ENCODE peak calls at places on chromosome 21, in six cellular contexts. S, L, N, B, M and Q are unnamed samples.

GRCh38 chr21:31248598-31248997 is 95.5 kb downstream of the TIAM1 start:
- DNase-seq in N (no peak), B (no peak), S (no peak), L (no peak), M (no peak), Q (no peak)

GRCh38 chr21:28884481-28884880 is 108.2 kb downstream of the LTN1 start:
- DNase-seq in S (no peak), B (no peak), M (no peak), N (no peak), L (no peak), Q (no peak)

GRCh38 chr21:39079617-39080016 is 103.6 kb downstream of the PSMG1 start:
- DNase-seq in L (peak; percentile 96), N (no peak), B (no peak), S (no peak), M (peak; percentile 95), Q (peak; percentile 73)

GRCh38 chr21:8998946-8999681 is 1522.3 kb upstream of the TPTE start:
- DNase-seq in B (no peak), N (no peak), S (no peak), M (no peak), L (no peak), Q (no peak)

GRCh38 chr21:37688952-37689659 is 227.2 kb downstream of the KCNJ6 start:
- DNase-seq in M (no peak), B (no peak), N (no peak), L (no peak), S (no peak), Q (no peak)

GRCh38 chr21:42227909-42228708 is 9.2 kb downstream of the ABCG1 start:
- DNase-seq in S (peak; percentile 32), L (peak; percentile 93), B (peak; percentile 64), N (peak; percentile 86), M (peak; percentile 95), Q (no peak)

GRCh38 chr21:29360799-29361765 is 62.4 kb downstream of the BACH1 start:
- DNase-seq in B (no peak), N (no peak), S (no peak), L (no peak), M (no peak), Q (no peak)

GRCh38 chr21:16572032-16572431 is 842.2 kb downstream of the USP25 start:
- DNase-seq in B (no peak), S (no peak), M (no peak), N (no peak), L (no peak), Q (no peak)

GRCh38 chr21:28104346-28104745 is 888.3 kb downstream of the LTN1 start:
- DNase-seq in N (no peak), M (no peak), S (no peak), B (no peak), L (no peak), Q (no peak)

GRCh38 chr21:36698160-36699025 is 522 bp upstream of the SIM2 start:
- DNase-seq in M (peak; percentile 74), L (no peak), N (no peak), S (no peak), B (peak; percentile 26), Q (no peak)

GRCh38 chr21:23968008-23968407 is 1639.3 kb downstream of the MRPL39 start:
- DNase-seq in L (no peak), N (no peak), B (no peak), M (no peak), S (no peak), Q (no peak)

GRCh38 chr21:29343517-29343916 is 44.8 kb downstream of the BACH1 start:
- DNase-seq in B (no peak), N (no peak), M (no peak), L (no peak), S (peak; percentile 77), Q (no peak)

GRCh38 chr21:25493722-25494121 is 113.6 kb downstream of the MRPL39 start:
- DNase-seq in L (no peak), S (no peak), M (no peak), B (no peak), N (no peak), Q (no peak)

GRCh38 chr21:42056468-42056867 is 14.6 kb upstream of the UMODL1 start:
- DNase-seq in B (no peak), N (no peak), L (no peak), M (peak; percentile 39), S (no peak), Q (no peak)

GRCh38 chr21:41752231-41752681 is 14.6 kb downstream of the RIPK4 start:
- DNase-seq in S (no peak), B (no peak), L (no peak), M (no peak), N (no peak), Q (no peak)

GRCh38 chr21:38639782-38640750 is 141.8 kb upstream of the ERG start:
- DNase-seq in N (no peak), M (no peak), B (no peak), S (no peak), L (no peak), Q (no peak)

GRCh38 chr21:38853421-38853919 is 47.7 kb downstream of the ETS2 start:
- DNase-seq in S (peak; percentile 82), N (no peak), M (peak; percentile 89), L (no peak), B (peak; percentile 64), Q (no peak)

GRCh38 chr21:30434033-30434631 is 4.1 kb downstream of the KRTAP13-4 start:
- DNase-seq in N (no peak), B (no peak), M (no peak), L (no peak), S (no peak), Q (no peak)

GRCh38 chr21:25107708-25108107 is 499.6 kb downstream of the MRPL39 start:
- DNase-seq in L (no peak), B (no peak), M (no peak), S (peak; percentile 72), N (no peak), Q (no peak)

GRCh38 chr21:25568230-25568629 is 39.1 kb downstream of the MRPL39 start:
- DNase-seq in M (no peak), B (no peak), L (peak; percentile 57), S (peak; percentile 26), N (no peak), Q (no peak)

GRCh38 chr21:26794597-26795397 is 50.4 kb downstream of the ADAMTS1 start:
- DNase-seq in B (no peak), S (no peak), M (no peak), L (no peak), N (no peak), Q (no peak)
- H3K27ac ChIP-seq in B (no peak overlapping the region), S (no peak overlapping the region), M (no peak overlapping the region), L (no peak overlapping the region), N (no peak overlapping the region), Q (peak overlapping the region; percentile 82)

GRCh38 chr21:14229399-14229798 is 13.4 kb downstream of the RBM11 start:
- DNase-seq in M (no peak), L (no peak), B (no peak), S (no peak), N (no peak), Q (no peak)

GRCh38 chr21:14236180-14236579 is 20.2 kb downstream of the RBM11 start:
- DNase-seq in M (no peak), N (no peak), B (no peak), S (no peak), L (no peak), Q (no peak)

GRCh38 chr21:14235101-14235500 is 19.1 kb downstream of the RBM11 start:
- DNase-seq in S (no peak), N (no peak), B (no peak), M (no peak), L (no peak), Q (no peak)
- H3K27ac ChIP-seq in S (no peak overlapping the region), N (no peak overlapping the region), B (no peak overlapping the region), M (no peak overlapping the region), L (no peak overlapping the region), Q (no peak overlapping the region)

GRCh38 chr21:15128267-15128666 is 63.5 kb upstream of the NRIP1 start:
- DNase-seq in B (no peak), M (no peak), S (no peak), N (no peak), L (no peak), Q (no peak)
- H3K27ac ChIP-seq in B (no peak overlapping the region), M (no peak overlapping the region), S (no peak overlapping the region), N (no peak overlapping the region), L (no peak overlapping the region), Q (no peak overlapping the region)

GRCh38 chr21:18743523-18743922 is 339.9 kb upstream of the TMPRSS15 start:
- DNase-seq in S (no peak), B (no peak), L (no peak), N (no peak), M (no peak), Q (no peak)
- H3K27ac ChIP-seq in S (no peak overlapping the region), B (no peak overlapping the region), L (no peak overlapping the region), N (no peak overlapping the region), M (no peak overlapping the region), Q (no peak overlapping the region)

GRCh38 chr21:46098303-46099141 is 610 bp downstream of the COL6A2 start:
- DNase-seq in N (no peak), S (no peak), M (peak; percentile 75), B (no peak), L (peak; percentile 43), Q (no peak)

GRCh38 chr21:46097826-46098286 is at the start of gene COL6A2:
- DNase-seq in L (peak; percentile 55), M (peak; percentile 87), N (peak; percentile 51), B (no peak), S (no peak), Q (no peak)

GRCh38 chr21:46100020-46100419 is 2.1 kb downstream of the COL6A2 start:
- DNase-seq in M (no peak), N (no peak), S (no peak), L (no peak), B (no peak), Q (no peak)

GRCh38 chr21:46100426-46100825 is 2.5 kb downstream of the COL6A2 start:
- DNase-seq in B (no peak), L (no peak), S (no peak), M (no peak), N (no peak), Q (no peak)

DNA sequence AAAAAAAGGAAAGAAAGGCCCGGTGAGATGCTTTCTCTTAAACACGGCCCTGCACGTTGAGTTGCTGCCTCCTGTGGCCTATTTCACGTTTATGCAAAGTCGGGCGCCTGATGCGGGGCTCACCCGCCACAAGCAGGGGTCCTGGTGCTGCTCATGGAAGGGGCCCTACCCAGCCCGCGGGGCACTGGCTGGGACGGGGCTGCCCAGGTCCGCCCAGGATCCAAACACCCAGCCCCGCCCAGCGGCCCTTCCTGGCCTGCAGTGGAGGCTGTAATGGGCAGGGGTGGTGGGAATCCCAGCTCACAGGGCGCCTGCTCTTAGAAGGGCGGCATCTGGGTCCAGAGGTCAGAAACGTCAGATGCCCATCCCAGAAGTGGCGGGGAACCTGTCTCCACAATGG is 1.6 kb downstream of the COL6A2 start:
- DNase-seq in B (no peak), M (peak; percentile 72), S (no peak), L (peak; percentile 42), N (no peak), Q (no peak)
- H3K27ac ChIP-seq in B (no peak overlapping the region), M (no peak overlapping the region), S (peak overlapping the region; percentile 61), L (no peak overlapping the region), N (no peak overlapping the region), Q (no peak overlapping the region)

DNA sequence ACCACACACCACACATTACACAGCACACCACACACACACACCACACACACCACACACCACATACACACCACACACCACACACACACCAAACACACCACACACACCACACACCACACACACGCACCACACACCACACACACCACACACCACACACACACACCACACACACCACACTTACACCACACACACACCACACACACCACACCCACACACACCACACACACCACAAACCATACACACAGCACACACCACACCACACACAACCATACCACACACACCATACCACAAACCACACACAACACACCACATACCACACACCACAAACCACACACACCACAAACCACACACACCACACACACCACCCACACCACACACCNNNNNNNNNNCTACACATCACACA is 40.9 kb upstream of the SIK1 start:
- DNase-seq in L (peak; percentile 4), B (no peak), N (no peak), S (no peak), M (peak; percentile 4), Q (no peak)
- H3K27ac ChIP-seq in L (no peak overlapping the region), B (no peak overlapping the region), N (no peak overlapping the region), S (no peak overlapping the region), M (no peak overlapping the region), Q (no peak overlapping the region)

GRCh38 chr21:35528109-35529042 is 479.3 kb upstream of the RUNX1 start:
- DNase-seq in S (no peak), L (peak; percentile 55), N (peak; percentile 39), B (no peak), M (peak; percentile 77), Q (no peak)
- H3K27ac ChIP-seq in S (peak overlapping the region; percentile 59), L (peak overlapping the region; percentile 78), N (peak overlapping the region; percentile 71), B (no peak overlapping the region), M (peak overlapping the region; percentile 88), Q (no peak overlapping the region)